ENCODE peak calls at places on chromosomes 4 and X, in five cellular contexts. Z is A549, O is Panc1, P is SK-N-SH, W is GM23338. C is an unnamed sample.

GRCh38 chr4:25301471-25301870 is 11.1 kb upstream of the ZCCHC4 start:
- DNase-seq in P (no peak), W (no peak), O (no peak), Z (no peak), C (no peak)

GRCh38 chrX:136055651-136056221 is 70.5 kb downstream of the SLC9A6 start:
- DNase-seq in O (no peak), Z (no peak), W (no peak), P (no peak), C (no peak)

GRCh38 chr4:10806993-10807645 is 122.6 kb upstream of the CLNK start:
- DNase-seq in W (no peak), Z (no peak), O (no peak), P (no peak), C (no peak)

GRCh38 chrX:51395807-51396728 is 63.4 kb downstream of the NUDT10 start:
- DNase-seq in W (peak; percentile 73), O (no peak), Z (peak; percentile 11), P (peak; percentile 73), C (no peak)

GRCh38 chr4:158013858-158014257 is 159.0 kb downstream of the GASK1B start:
- DNase-seq in O (no peak), Z (no peak), W (no peak), P (no peak), C (no peak)

GRCh38 chrX:50036481-50036880 is 114.1 kb downstream of the CLCN5 start:
- DNase-seq in P (no peak), W (no peak), O (no peak), Z (no peak), C (no peak)

GRCh38 chrX:13087322-13088154 is 43.1 kb upstream of the FAM9C start:
- DNase-seq in Z (peak; percentile 39), O (no peak), P (no peak), W (no peak), C (peak; percentile 99)

GRCh38 chr4:24675723-24676122 is 91.4 kb upstream of the DHX15 start:
- DNase-seq in P (no peak), W (no peak), O (no peak), Z (no peak), C (no peak)

GRCh38 chrX:132564026-132564425 is 75.2 kb upstream of the MBNL3 start:
- DNase-seq in P (no peak), Z (no peak), W (no peak), O (no peak), C (no peak)

GRCh38 chr4:185920171-185920570 is 108.2 kb upstream of the SORBS2 start:
- DNase-seq in Z (no peak), O (no peak), P (no peak), W (no peak), C (no peak)

GRCh38 chrX:49932786-49933185 is 10.4 kb downstream of the CLCN5 start:
- DNase-seq in Z (no peak), P (no peak), W (no peak), O (no peak), C (no peak)

GRCh38 chr4:48604527-48604926 is 114.5 kb downstream of the ZAR1 start:
- DNase-seq in W (no peak), O (no peak), P (no peak), Z (no peak), C (no peak)

GRCh38 chr4:115851918-115852766 is 738.7 kb upstream of the NDST4 start:
- DNase-seq in O (peak; percentile 8), Z (peak; percentile 48), P (peak; percentile 14), W (peak; percentile 90), C (peak; percentile 19)

GRCh38 chr4:83212041-83212851 is 72.4 kb downstream of the COQ2 start:
- DNase-seq in O (no peak), W (no peak), Z (no peak), P (no peak), C (peak; percentile 90)

GRCh38 chr4:147683172-147683571 is 791 bp downstream of the PRMT9 start:
- DNase-seq in W (peak; percentile 11), Z (no peak), P (peak; percentile 37), O (no peak), C (no peak)

GRCh38 chr4:147078362-147078761 is 132.7 kb upstream of the TTC29 start:
- DNase-seq in Z (no peak), P (no peak), W (no peak), O (no peak), C (no peak)

GRCh38 chr4:11710484-11710883 is 281.8 kb upstream of the HS3ST1 start:
- DNase-seq in Z (no peak), P (no peak), O (no peak), W (no peak), C (no peak)

GRCh38 chr4:21476753-21477152 is 471.8 kb downstream of the KCNIP4 start:
- DNase-seq in P (no peak), Z (no peak), O (no peak), W (peak; percentile 85), C (no peak)

GRCh38 chrX:11367609-11368430 is 74.6 kb downstream of the AMELX start:
- DNase-seq in W (no peak), O (no peak), Z (no peak), P (no peak), C (no peak)

GRCh38 chrX:136147320-136147901 is at the start of gene FHL1:
- DNase-seq in W (peak; percentile 56), Z (no peak), O (no peak), P (peak; percentile 90), C (no peak)

GRCh38 chrX:13622565-13622964 is 30.4 kb upstream of the TCEANC start:
- DNase-seq in P (no peak), O (no peak), Z (no peak), W (no peak), C (no peak)

GRCh38 chr4:168562021-168562691 is 65.3 kb downstream of the PALLD start:
- DNase-seq in W (no peak), Z (no peak), O (no peak), P (no peak), C (no peak)

GRCh38 chr4:140567722-140568121 is 1.0 kb downstream of the UCP1 start:
- DNase-seq in O (no peak), P (peak; percentile 32), W (peak; percentile 65), Z (no peak), C (no peak)

GRCh38 chr4:36187723-36188333 is 56.5 kb downstream of the ARAP2 start:
- DNase-seq in O (peak; percentile 25), P (no peak), Z (peak; percentile 20), W (peak; percentile 63), C (no peak)

GRCh38 chr4:26468977-26469376 is 21.3 kb downstream of the CCKAR start:
- DNase-seq in W (no peak), Z (no peak), P (no peak), O (no peak), C (no peak)

GRCh38 chrX:34612036-34612435 is 45.0 kb downstream of the TMEM47 start:
- DNase-seq in W (no peak), O (no peak), P (no peak), Z (no peak), C (no peak)

GRCh38 chr4:8591114-8591513 is 1.5 kb upstream of the CPZ start:
- DNase-seq in O (no peak), W (no peak), P (no peak), Z (no peak), C (no peak)

GRCh38 chr4:8591626-8592365 is 769 bp upstream of the CPZ start:
- DNase-seq in W (peak; percentile 40), O (no peak), Z (no peak), P (no peak), C (no peak)

GRCh38 chr4:8594097-8595038 is 1.8 kb downstream of the CPZ start:
- DNase-seq in O (peak; percentile 33), Z (peak; percentile 70), W (peak; percentile 94), P (peak; percentile 93), C (peak; percentile 4)

GRCh38 chr4:8593268-8594096 is 917 bp downstream of the CPZ start:
- DNase-seq in O (no peak), Z (no peak), P (no peak), W (peak; percentile 41), C (no peak)

DNA sequence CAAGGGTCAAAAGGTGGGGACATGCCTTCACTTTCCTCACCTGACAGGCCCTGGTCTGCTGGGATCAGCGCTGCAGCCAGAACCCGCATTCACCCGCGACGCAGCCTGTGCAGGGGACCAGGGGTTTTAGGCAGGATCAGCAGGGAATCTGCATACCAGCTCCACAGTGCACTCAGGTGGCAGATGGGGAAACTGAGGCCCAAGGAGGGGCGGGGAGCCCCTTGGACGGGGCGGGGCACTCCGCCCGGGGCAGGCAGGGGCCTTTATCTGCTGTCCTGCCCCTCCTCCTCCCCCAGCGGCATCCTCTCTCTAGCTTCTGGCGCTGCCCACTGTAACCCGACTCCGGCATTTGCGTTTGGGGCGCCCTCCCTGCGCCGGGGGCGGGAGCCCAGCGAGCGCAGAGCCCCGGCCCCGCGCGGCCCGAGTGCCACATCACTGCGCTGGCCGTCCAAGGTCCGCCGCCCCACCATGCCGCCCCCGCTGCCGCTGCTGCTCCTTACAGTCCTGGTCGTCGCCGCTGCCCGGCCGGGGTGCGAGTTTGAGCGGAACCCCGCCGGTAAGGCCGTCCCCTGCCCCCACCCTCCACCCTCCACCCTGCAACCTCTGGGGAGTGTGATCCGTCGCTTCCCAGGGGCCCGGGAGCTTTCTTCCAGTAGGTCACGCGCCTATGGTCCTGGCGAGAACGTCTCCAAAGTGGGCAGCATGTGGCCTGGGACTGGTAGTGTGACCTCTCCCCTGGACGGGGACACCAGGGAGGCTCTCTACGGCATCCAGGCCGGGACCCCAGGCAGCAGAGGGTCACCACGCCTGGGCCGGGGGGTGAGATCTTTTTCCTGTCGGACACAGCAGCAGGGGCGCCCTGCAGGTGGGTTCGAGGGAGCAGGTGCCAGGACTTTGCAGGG is at the start of gene CPZ:
- DNase-seq in W (peak; percentile 88), O (no peak), Z (no peak), P (no peak), C (no peak)
- TF ChIP-seq REST in W (no peak), O (no peak), Z (no peak), P (no peak), C (no peak)

GRCh38 chr4:75633846-75634245 is 3.5 kb upstream of the CDKL2 start:
- DNase-seq in W (no peak), Z (no peak), O (no peak), P (no peak), C (no peak)
- TF ChIP-seq REST in W (no peak), Z (no peak), O (no peak), P (no peak), C (no peak)

GRCh38 chr4:31134720-31135119 is 414.6 kb downstream of the PCDH7 start:
- DNase-seq in W (no peak), Z (no peak), O (no peak), P (no peak), C (no peak)
- TF ChIP-seq REST in W (no peak), Z (no peak), O (no peak), P (no peak), C (no peak)

DNA sequence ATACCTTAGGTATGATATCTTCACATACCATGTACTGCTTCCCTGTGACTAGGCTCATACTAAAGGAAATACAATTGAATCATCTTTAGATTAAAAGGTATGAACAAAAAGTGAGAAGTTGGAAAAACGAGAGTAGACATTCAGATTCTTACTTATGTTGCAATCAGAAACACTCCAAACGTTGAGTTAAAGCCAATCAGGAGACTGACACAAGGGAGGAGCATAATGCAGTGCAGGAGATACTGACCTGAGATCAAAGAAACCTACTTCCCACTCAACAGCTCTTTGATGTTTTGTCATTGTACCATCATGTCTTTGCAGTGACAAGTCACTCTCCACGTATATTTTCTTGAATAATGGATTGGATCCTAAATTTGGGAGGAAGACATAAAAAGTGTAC is 8.9 kb upstream of the PCDH18 start:
- DNase-seq in O (no peak), P (no peak), Z (no peak), W (no peak), C (no peak)
- TF ChIP-seq REST in O (no peak), P (no peak), Z (no peak), W (no peak), C (no peak)

DNA sequence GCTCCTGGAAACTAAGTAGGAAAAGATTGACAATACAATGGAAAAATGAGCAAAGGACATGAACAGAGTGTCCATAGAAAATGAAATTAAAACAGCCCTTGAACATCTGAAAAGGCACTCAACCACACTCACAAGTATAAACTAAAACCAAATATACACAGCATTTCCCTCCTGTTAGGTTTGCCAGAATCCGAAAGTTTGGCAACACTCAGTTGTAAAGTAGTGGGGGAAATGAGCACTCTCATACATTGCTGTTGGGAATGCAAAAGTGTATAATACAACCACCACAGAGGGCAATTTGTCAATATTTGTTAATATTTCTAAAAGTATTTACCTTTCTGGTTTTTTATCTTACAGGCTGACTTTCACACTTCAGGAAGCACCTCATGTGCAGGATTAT is 84.2 kb upstream of the TMEM164 start:
- DNase-seq in W (no peak), P (no peak), O (no peak), Z (no peak), C (no peak)
- TF ChIP-seq REST in W (no peak), P (no peak), O (no peak), Z (no peak), C (no peak)

C was measured in GM12878.